ENCODE peak calls at places on chromosomes 12 and 14, in eight cellular contexts. One of them, this sample, is unnamed.

GRCh38 chr14:34252227-34252626 is 209.8 kb downstream of the SPTSSA start:
- DNase-seq in GM13977: no peak
- DNase-seq in stimulated activated CD4-positive, alpha-beta T cell treated with anti-CD3 and anti-CD28 coated beads, Interleukin-4, amount 100 ng/mL, for 4 hours: no peak
- DNase-seq in ureter: no peak
- DNase-seq in HTR-8/SVneo: no peak
- DNase-seq in adipocyte: no peak
- DNase-seq in NCI-H2029: no peak
- DNase-seq in adrenal gland: no peak
- DNase-seq in this sample: no peak

GRCh38 chr12:63930971-63931370 is 86.5 kb downstream of the SRGAP1 start:
- DNase-seq in NCI-H2029: no peak
- DNase-seq in adipocyte: peak
- DNase-seq in GM13977: no peak
- DNase-seq in stimulated activated CD4-positive, alpha-beta T cell treated with anti-CD3 and anti-CD28 coated beads, Interleukin-4, amount 100 ng/mL, for 4 hours: no peak
- DNase-seq in ureter: no peak
- DNase-seq in HTR-8/SVneo: no peak
- DNase-seq in adrenal gland: no peak
- DNase-seq in this sample: no peak

GRCh38 chr12:54229624-54230212 is 40.9 kb upstream of the SMUG1 start:
- DNase-seq in stimulated activated CD4-positive, alpha-beta T cell treated with anti-CD3 and anti-CD28 coated beads, Interleukin-4, amount 100 ng/mL, for 4 hours: no peak
- DNase-seq in adrenal gland: no peak
- DNase-seq in adipocyte: peak
- DNase-seq in NCI-H2029: no peak
- DNase-seq in GM13977: no peak
- DNase-seq in ureter: peak
- DNase-seq in HTR-8/SVneo: peak
- DNase-seq in this sample: peak

GRCh38 chr12:52890417-52890816 is 14.5 kb downstream of the KRT8 start:
- DNase-seq in NCI-H2029: no peak
- DNase-seq in ureter: no peak
- DNase-seq in adrenal gland: no peak
- DNase-seq in adipocyte: no peak
- DNase-seq in GM13977: no peak
- DNase-seq in stimulated activated CD4-positive, alpha-beta T cell treated with anti-CD3 and anti-CD28 coated beads, Interleukin-4, amount 100 ng/mL, for 4 hours: no peak
- DNase-seq in HTR-8/SVneo: no peak
- DNase-seq in this sample: no peak

GRCh38 chr12:109014984-109015765 is 5.7 kb downstream of the SVOP start:
- DNase-seq in HTR-8/SVneo: no peak
- DNase-seq in GM13977: no peak
- DNase-seq in adrenal gland: no peak
- DNase-seq in ureter: peak
- DNase-seq in adipocyte: no peak
- DNase-seq in NCI-H2029: no peak
- DNase-seq in stimulated activated CD4-positive, alpha-beta T cell treated with anti-CD3 and anti-CD28 coated beads, Interleukin-4, amount 100 ng/mL, for 4 hours: no peak
- DNase-seq in this sample: no peak

GRCh38 chr14:50906326-50906725 is 34.5 kb downstream of the ABHD12B start:
- DNase-seq in ureter: no peak
- DNase-seq in NCI-H2029: no peak
- DNase-seq in GM13977: no peak
- DNase-seq in stimulated activated CD4-positive, alpha-beta T cell treated with anti-CD3 and anti-CD28 coated beads, Interleukin-4, amount 100 ng/mL, for 4 hours: no peak
- DNase-seq in HTR-8/SVneo: no peak
- DNase-seq in adrenal gland: no peak
- DNase-seq in adipocyte: no peak
- DNase-seq in this sample: no peak

GRCh38 chr14:39367387-39367751 is 64.9 kb downstream of the FBXO33 start:
- DNase-seq in adrenal gland: no peak
- DNase-seq in ureter: no peak
- DNase-seq in NCI-H2029: no peak
- DNase-seq in stimulated activated CD4-positive, alpha-beta T cell treated with anti-CD3 and anti-CD28 coated beads, Interleukin-4, amount 100 ng/mL, for 4 hours: no peak
- DNase-seq in HTR-8/SVneo: no peak
- DNase-seq in GM13977: no peak
- DNase-seq in adipocyte: no peak
- DNase-seq in this sample: no peak

GRCh38 chr14:98742001-98742400 is 530.0 kb downstream of the BCL11B start:
- DNase-seq in NCI-H2029: no peak
- DNase-seq in adipocyte: no peak
- DNase-seq in adrenal gland: no peak
- DNase-seq in GM13977: no peak
- DNase-seq in stimulated activated CD4-positive, alpha-beta T cell treated with anti-CD3 and anti-CD28 coated beads, Interleukin-4, amount 100 ng/mL, for 4 hours: no peak
- DNase-seq in ureter: no peak
- DNase-seq in HTR-8/SVneo: no peak
- DNase-seq in this sample: no peak

GRCh38 chr14:90785474-90785873 is 30.8 kb downstream of the TTC7B start:
- DNase-seq in adrenal gland: no peak
- DNase-seq in GM13977: no peak
- DNase-seq in adipocyte: no peak
- DNase-seq in NCI-H2029: no peak
- DNase-seq in HTR-8/SVneo: no peak
- DNase-seq in stimulated activated CD4-positive, alpha-beta T cell treated with anti-CD3 and anti-CD28 coated beads, Interleukin-4, amount 100 ng/mL, for 4 hours: no peak
- DNase-seq in ureter: no peak
- DNase-seq in this sample: no peak

GRCh38 chr14:88392609-88393008 is 7.2 kb downstream of the SPATA7 start:
- DNase-seq in GM13977: no peak
- DNase-seq in ureter: no peak
- DNase-seq in HTR-8/SVneo: no peak
- DNase-seq in NCI-H2029: no peak
- DNase-seq in adrenal gland: no peak
- DNase-seq in adipocyte: no peak
- DNase-seq in stimulated activated CD4-positive, alpha-beta T cell treated with anti-CD3 and anti-CD28 coated beads, Interleukin-4, amount 100 ng/mL, for 4 hours: no peak
- DNase-seq in this sample: no peak

GRCh38 chr12:79058342-79058741 is 193.8 kb downstream of the SYT1 start:
- DNase-seq in GM13977: no peak
- DNase-seq in HTR-8/SVneo: peak
- DNase-seq in adrenal gland: no peak
- DNase-seq in NCI-H2029: no peak
- DNase-seq in ureter: no peak
- DNase-seq in stimulated activated CD4-positive, alpha-beta T cell treated with anti-CD3 and anti-CD28 coated beads, Interleukin-4, amount 100 ng/mL, for 4 hours: no peak
- DNase-seq in adipocyte: peak
- DNase-seq in this sample: peak

GRCh38 chr12:4252595-4252994 is 21.0 kb upstream of the CCND2 start:
- DNase-seq in NCI-H2029: no peak
- DNase-seq in GM13977: no peak
- DNase-seq in adrenal gland: no peak
- DNase-seq in adipocyte: no peak
- DNase-seq in HTR-8/SVneo: no peak
- DNase-seq in ureter: no peak
- DNase-seq in stimulated activated CD4-positive, alpha-beta T cell treated with anti-CD3 and anti-CD28 coated beads, Interleukin-4, amount 100 ng/mL, for 4 hours: no peak
- DNase-seq in this sample: no peak

GRCh38 chr12:58293308-58293983 is 352.1 kb downstream of the ATP23 start:
- DNase-seq in GM13977: no peak
- DNase-seq in stimulated activated CD4-positive, alpha-beta T cell treated with anti-CD3 and anti-CD28 coated beads, Interleukin-4, amount 100 ng/mL, for 4 hours: no peak
- DNase-seq in NCI-H2029: no peak
- DNase-seq in adipocyte: peak
- DNase-seq in ureter: no peak
- DNase-seq in adrenal gland: no peak
- DNase-seq in HTR-8/SVneo: no peak
- DNase-seq in this sample: no peak

GRCh38 chr14:97138801-97139200 is 341.6 kb downstream of the VRK1 start:
- DNase-seq in adipocyte: no peak
- DNase-seq in stimulated activated CD4-positive, alpha-beta T cell treated with anti-CD3 and anti-CD28 coated beads, Interleukin-4, amount 100 ng/mL, for 4 hours: no peak
- DNase-seq in HTR-8/SVneo: no peak
- DNase-seq in ureter: no peak
- DNase-seq in NCI-H2029: no peak
- DNase-seq in adrenal gland: no peak
- DNase-seq in GM13977: no peak
- DNase-seq in this sample: no peak

GRCh38 chr12:116384629-116385485 is 107.4 kb upstream of the MED13L start:
- DNase-seq in ureter: no peak
- DNase-seq in adrenal gland: no peak
- DNase-seq in NCI-H2029: peak
- DNase-seq in HTR-8/SVneo: no peak
- DNase-seq in GM13977: peak
- DNase-seq in stimulated activated CD4-positive, alpha-beta T cell treated with anti-CD3 and anti-CD28 coated beads, Interleukin-4, amount 100 ng/mL, for 4 hours: no peak
- DNase-seq in adipocyte: no peak
- DNase-seq in this sample: no peak

GRCh38 chr12:34402228-34402898 is 380.1 kb downstream of the ALG10 start:
- DNase-seq in HTR-8/SVneo: no peak
- DNase-seq in NCI-H2029: no peak
- DNase-seq in adipocyte: no peak
- DNase-seq in GM13977: peak
- DNase-seq in stimulated activated CD4-positive, alpha-beta T cell treated with anti-CD3 and anti-CD28 coated beads, Interleukin-4, amount 100 ng/mL, for 4 hours: no peak
- DNase-seq in adrenal gland: no peak
- DNase-seq in ureter: peak
- DNase-seq in this sample: no peak

GRCh38 chr14:81400202-81400678 is at the start of gene STON2:
- DNase-seq in GM13977: no peak
- DNase-seq in HTR-8/SVneo: peak
- DNase-seq in stimulated activated CD4-positive, alpha-beta T cell treated with anti-CD3 and anti-CD28 coated beads, Interleukin-4, amount 100 ng/mL, for 4 hours: no peak
- DNase-seq in adipocyte: peak
- DNase-seq in NCI-H2029: peak
- DNase-seq in ureter: no peak
- DNase-seq in adrenal gland: peak
- DNase-seq in this sample: peak

GRCh38 chr14:23366163-23366921 is 1.4 kb upstream of the EFS start:
- DNase-seq in NCI-H2029: no peak
- DNase-seq in GM13977: no peak
- DNase-seq in adrenal gland: peak
- DNase-seq in HTR-8/SVneo: peak
- DNase-seq in adipocyte: peak
- DNase-seq in stimulated activated CD4-positive, alpha-beta T cell treated with anti-CD3 and anti-CD28 coated beads, Interleukin-4, amount 100 ng/mL, for 4 hours: no peak
- DNase-seq in ureter: peak
- DNase-seq in this sample: no peak

GRCh38 chr12:13559318-13559978 is 362.9 kb downstream of the EMP1 start:
- DNase-seq in ureter: no peak
- DNase-seq in HTR-8/SVneo: no peak
- DNase-seq in adrenal gland: no peak
- DNase-seq in stimulated activated CD4-positive, alpha-beta T cell treated with anti-CD3 and anti-CD28 coated beads, Interleukin-4, amount 100 ng/mL, for 4 hours: no peak
- DNase-seq in adipocyte: no peak
- DNase-seq in GM13977: no peak
- DNase-seq in NCI-H2029: no peak
- DNase-seq in this sample: no peak

GRCh38 chr12:101733166-101733565 is 6.1 kb downstream of the SYCP3 start:
- DNase-seq in HTR-8/SVneo: no peak
- DNase-seq in stimulated activated CD4-positive, alpha-beta T cell treated with anti-CD3 and anti-CD28 coated beads, Interleukin-4, amount 100 ng/mL, for 4 hours: no peak
- DNase-seq in NCI-H2029: no peak
- DNase-seq in adrenal gland: no peak
- DNase-seq in adipocyte: no peak
- DNase-seq in ureter: no peak
- DNase-seq in GM13977: no peak
- DNase-seq in this sample: peak

GRCh38 chr14:71328183-71328582 is 420.9 kb downstream of the PCNX1 start:
- DNase-seq in adipocyte: no peak
- DNase-seq in GM13977: peak
- DNase-seq in NCI-H2029: no peak
- DNase-seq in ureter: no peak
- DNase-seq in HTR-8/SVneo: no peak
- DNase-seq in adrenal gland: no peak
- DNase-seq in stimulated activated CD4-positive, alpha-beta T cell treated with anti-CD3 and anti-CD28 coated beads, Interleukin-4, amount 100 ng/mL, for 4 hours: no peak
- DNase-seq in this sample: no peak

GRCh38 chr14:65623759-65624158 is 211.2 kb downstream of the FUT8 start:
- DNase-seq in ureter: no peak
- DNase-seq in adrenal gland: no peak
- DNase-seq in HTR-8/SVneo: no peak
- DNase-seq in GM13977: no peak
- DNase-seq in adipocyte: no peak
- DNase-seq in stimulated activated CD4-positive, alpha-beta T cell treated with anti-CD3 and anti-CD28 coated beads, Interleukin-4, amount 100 ng/mL, for 4 hours: no peak
- DNase-seq in NCI-H2029: no peak
- DNase-seq in this sample: no peak

GRCh38 chr14:95190346-95190840 is 33.1 kb upstream of the DICER1 start:
- DNase-seq in adipocyte: no peak
- DNase-seq in NCI-H2029: no peak
- DNase-seq in GM13977: peak
- DNase-seq in adrenal gland: no peak
- DNase-seq in HTR-8/SVneo: no peak
- DNase-seq in stimulated activated CD4-positive, alpha-beta T cell treated with anti-CD3 and anti-CD28 coated beads, Interleukin-4, amount 100 ng/mL, for 4 hours: no peak
- DNase-seq in ureter: no peak
- DNase-seq in this sample: no peak

GRCh38 chr12:4819654-4820053 is 90.1 kb upstream of the KCNA1 start:
- DNase-seq in NCI-H2029: no peak
- DNase-seq in adrenal gland: no peak
- DNase-seq in ureter: no peak
- DNase-seq in stimulated activated CD4-positive, alpha-beta T cell treated with anti-CD3 and anti-CD28 coated beads, Interleukin-4, amount 100 ng/mL, for 4 hours: no peak
- DNase-seq in adipocyte: no peak
- DNase-seq in GM13977: peak
- DNase-seq in HTR-8/SVneo: no peak
- DNase-seq in this sample: no peak

GRCh38 chr12:42129595-42130204 is 15.0 kb downstream of the GXYLT1 start:
- DNase-seq in HTR-8/SVneo: peak
- DNase-seq in NCI-H2029: no peak
- DNase-seq in ureter: no peak
- DNase-seq in adrenal gland: peak
- DNase-seq in GM13977: no peak
- DNase-seq in adipocyte: peak
- DNase-seq in stimulated activated CD4-positive, alpha-beta T cell treated with anti-CD3 and anti-CD28 coated beads, Interleukin-4, amount 100 ng/mL, for 4 hours: no peak
- DNase-seq in this sample: peak

GRCh38 chr14:72856530-72857264 is 37.2 kb downstream of the DPF3 start:
- DNase-seq in adipocyte: no peak
- DNase-seq in GM13977: no peak
- DNase-seq in stimulated activated CD4-positive, alpha-beta T cell treated with anti-CD3 and anti-CD28 coated beads, Interleukin-4, amount 100 ng/mL, for 4 hours: no peak
- DNase-seq in ureter: no peak
- DNase-seq in NCI-H2029: no peak
- DNase-seq in adrenal gland: no peak
- DNase-seq in HTR-8/SVneo: no peak
- DNase-seq in this sample: no peak

GRCh38 chr14:44384093-44384492 is 123.0 kb downstream of the FSCB start:
- DNase-seq in GM13977: no peak
- DNase-seq in adrenal gland: no peak
- DNase-seq in ureter: no peak
- DNase-seq in stimulated activated CD4-positive, alpha-beta T cell treated with anti-CD3 and anti-CD28 coated beads, Interleukin-4, amount 100 ng/mL, for 4 hours: no peak
- DNase-seq in NCI-H2029: no peak
- DNase-seq in adipocyte: no peak
- DNase-seq in HTR-8/SVneo: no peak
- DNase-seq in this sample: no peak